ENCODE peak calls at places on chromosomes 5 and 9, in four cellular contexts. T is T-helper 17 cell, Q is PC-3, X is WTC11. E is an unnamed sample.

GRCh38 chr9:125455132-125455531 is 193.5 kb downstream of the GAPVD1 start:
- ATAC-seq in T (no peak), Q (no peak), X (no peak), E (no peak)

GRCh38 chr9:104948277-104948676 is 20.3 kb upstream of the ABCA1 start:
- ATAC-seq in T (no peak), Q (peak), X (no peak), E (no peak)

GRCh38 chr9:89778100-89779085 is 173.6 kb downstream of the GADD45G start:
- ATAC-seq in T (no peak), Q (no peak), X (no peak), E (no peak)

GRCh38 chr9:121253821-121254471 is 14.0 kb upstream of the GSN start:
- ATAC-seq in T (no peak), Q (no peak), X (peak), E (no peak)

GRCh38 chr9:85147046-85147640 is 477.6 kb downstream of the NTRK2 start:
- ATAC-seq in T (no peak), Q (no peak), X (no peak), E (no peak)

GRCh38 chr5:59123595-59124561 is 541.0 kb downstream of the RAB3C start:
- ATAC-seq in T (peak), Q (no peak), X (no peak), E (no peak)

GRCh38 chr5:94632024-94632423 is 13.6 kb downstream of the SLF1 start:
- ATAC-seq in T (no peak), Q (no peak), X (no peak), E (no peak)

GRCh38 chr5:4243865-4244264 is 648.2 kb downstream of the IRX1 start:
- ATAC-seq in T (no peak), Q (no peak), X (no peak), E (no peak)

GRCh38 chr9:124613849-124614248 is 106.7 kb upstream of the NR5A1 start:
- ATAC-seq in T (no peak), Q (no peak), X (no peak), E (no peak)

GRCh38 chr9:22238809-22239684 is 207.6 kb upstream of the DMRTA1 start:
- ATAC-seq in T (no peak), Q (peak), X (peak), E (peak)

GRCh38 chr9:74979844-74980243 is 27.1 kb upstream of the C9orf40 start:
- ATAC-seq in T (no peak), Q (no peak), X (no peak), E (no peak)

GRCh38 chr9:98730914-98731313 is 22.2 kb upstream of the GABBR2 start:
- ATAC-seq in T (no peak), Q (no peak), X (no peak), E (no peak)

GRCh38 chr9:138011951-138012500 is 134.4 kb downstream of the CACNA1B start:
- ATAC-seq in T (no peak), Q (no peak), X (no peak), E (no peak)

GRCh38 chr5:97657239-97657638 is 474.2 kb upstream of the RIOK2 start:
- ATAC-seq in T (no peak), Q (no peak), X (no peak), E (no peak)

GRCh38 chr9:115106001-115106400 is 12.0 kb downstream of the TNC start:
- ATAC-seq in T (no peak), Q (peak), X (no peak), E (peak)

GRCh38 chr9:31677877-31678276 is 706.6 kb upstream of the ACO1 start:
- ATAC-seq in T (no peak), Q (no peak), X (no peak), E (no peak)

GRCh38 chr5:7867260-7867659 is 1.6 kb downstream of the FASTKD3 start:
- ATAC-seq in T (no peak), Q (no peak), X (no peak), E (no peak)

GRCh38 chr5:151082976-151083651 is 2.3 kb upstream of the TNIP1 start:
- ATAC-seq in T (peak), Q (peak), X (no peak), E (peak)

GRCh38 chr5:177330991-177331837 is 19.5 kb upstream of the MXD3 start:
- ATAC-seq in T (peak), Q (no peak), X (no peak), E (no peak)

GRCh38 chr5:67476531-67476930 is 279.9 kb upstream of the CD180 start:
- ATAC-seq in T (no peak), Q (no peak), X (no peak), E (no peak)

GRCh38 chr5:2797160-2797559 is 45.7 kb upstream of the IRX2 start:
- ATAC-seq in T (no peak), Q (no peak), X (no peak), E (no peak)